ENCODE peak calls at places on chromosomes 7 and 10, in five cellular contexts. U, F, C, K and W are unnamed samples.

GRCh38 chr10:71840177-71840711 is 10.8 kb downstream of the PSAP start:
- DNase-seq in U (peak; percentile 83), K (no peak), F (peak; percentile 89), C (peak; percentile 58), W (peak; percentile 95)

GRCh38 chr10:13920031-13920430 is 333.3 kb downstream of the PRPF18 start:
- DNase-seq in C (no peak), U (no peak), K (no peak), F (no peak), W (no peak)

GRCh38 chr10:95392711-95393164 is 101.9 kb upstream of the PDLIM1 start:
- DNase-seq in K (no peak), C (no peak), F (no peak), U (no peak), W (no peak)

GRCh38 chr7:82347808-82348207 is 95.8 kb downstream of the CACNA2D1 start:
- DNase-seq in F (no peak), U (no peak), K (no peak), C (no peak), W (no peak)

GRCh38 chr7:50512384-50512783 is 52.8 kb downstream of the DDC start:
- DNase-seq in K (no peak), C (no peak), F (no peak), U (no peak), W (no peak)

GRCh38 chr7:143362126-143362961 is at the start of gene FAM131B:
- DNase-seq in U (no peak), K (no peak), C (no peak), F (no peak), W (peak; percentile 57)

GRCh38 chr10:132669208-132669861 is 116.6 kb downstream of the NKX6-2 start:
- DNase-seq in U (peak; percentile 64), K (no peak), F (no peak), C (no peak), W (no peak)

GRCh38 chr7:138999414-138999813 is 18.2 kb upstream of the KIAA1549 start:
- DNase-seq in F (no peak), K (no peak), C (no peak), U (no peak), W (no peak)

GRCh38 chr7:6496842-6497636 is 49.3 kb upstream of the DAGLB start:
- DNase-seq in C (no peak), F (no peak), K (no peak), U (no peak), W (no peak)

GRCh38 chr7:18087687-18088078 is 60.0 kb upstream of the PRPS1L1 start:
- DNase-seq in C (no peak), K (no peak), F (no peak), U (no peak), W (peak; percentile 29)

GRCh38 chr7:29248713-29249382 is 54.3 kb downstream of the CHN2 start:
- DNase-seq in F (no peak), K (no peak), C (no peak), U (no peak), W (no peak)

GRCh38 chr10:4215485-4215884 is 430.5 kb upstream of the KLF6 start:
- DNase-seq in C (no peak), U (no peak), F (no peak), K (no peak), W (no peak)

GRCh38 chr7:100553032-100553431 is 14.0 kb downstream of the AGFG2 start:
- DNase-seq in K (no peak), F (no peak), C (no peak), U (no peak), W (no peak)

GRCh38 chr7:151091431-151091830 is 5.2 kb downstream of the AGAP3 start:
- DNase-seq in F (no peak), C (no peak), U (no peak), K (no peak), W (no peak)

GRCh38 chr10:66983482-66983818 is 57.6 kb downstream of the LRRTM3 start:
- DNase-seq in U (no peak), C (no peak), F (no peak), K (no peak), W (no peak)

GRCh38 chr7:113087278-113087998 is 811 bp upstream of the GPR85 start:
- DNase-seq in F (peak; percentile 79), U (no peak), C (no peak), K (no peak), W (no peak)

GRCh38 chr7:101950450-101951119 is 133.2 kb downstream of the CUX1 start:
- DNase-seq in K (no peak), U (no peak), C (no peak), F (no peak), W (no peak)
- TF ChIP-seq CTCF in K (no peak), U (peak; percentile 24), C (no peak), F (peak; percentile 36), W (no peak)

DNA sequence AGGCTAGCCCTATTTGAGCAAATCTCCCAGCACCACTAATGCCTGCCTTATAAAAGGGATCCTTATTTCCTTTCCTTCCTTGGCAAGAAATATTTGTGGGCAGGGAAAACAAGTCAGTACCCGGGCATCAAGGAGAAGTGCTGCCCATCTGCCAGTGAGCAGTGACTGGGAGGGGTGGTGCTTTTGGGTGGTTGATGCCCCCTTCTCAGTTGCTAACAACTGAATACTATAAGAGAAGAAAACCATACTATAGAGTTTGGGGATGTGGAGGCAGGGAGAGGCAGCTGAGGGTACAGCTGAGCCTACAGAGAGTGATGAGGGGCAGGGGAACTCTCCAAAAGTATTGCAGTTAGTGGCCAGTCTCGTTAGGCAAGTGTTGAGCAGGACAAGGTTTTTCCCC is 39.3 kb downstream of the OGDH start:
- DNase-seq in C (no peak), U (no peak), K (no peak), F (no peak), W (no peak)
- TF ChIP-seq CTCF in C (no peak), U (no peak), K (no peak), F (no peak), W (no peak)

GRCh38 chr7:55545496-55545895 is 26.8 kb downstream of the VOPP1 start:
- DNase-seq in K (no peak), F (no peak), U (no peak), C (no peak), W (no peak)
- TF ChIP-seq CTCF in K (no peak), F (no peak), U (no peak), C (no peak), W (no peak)

DNA sequence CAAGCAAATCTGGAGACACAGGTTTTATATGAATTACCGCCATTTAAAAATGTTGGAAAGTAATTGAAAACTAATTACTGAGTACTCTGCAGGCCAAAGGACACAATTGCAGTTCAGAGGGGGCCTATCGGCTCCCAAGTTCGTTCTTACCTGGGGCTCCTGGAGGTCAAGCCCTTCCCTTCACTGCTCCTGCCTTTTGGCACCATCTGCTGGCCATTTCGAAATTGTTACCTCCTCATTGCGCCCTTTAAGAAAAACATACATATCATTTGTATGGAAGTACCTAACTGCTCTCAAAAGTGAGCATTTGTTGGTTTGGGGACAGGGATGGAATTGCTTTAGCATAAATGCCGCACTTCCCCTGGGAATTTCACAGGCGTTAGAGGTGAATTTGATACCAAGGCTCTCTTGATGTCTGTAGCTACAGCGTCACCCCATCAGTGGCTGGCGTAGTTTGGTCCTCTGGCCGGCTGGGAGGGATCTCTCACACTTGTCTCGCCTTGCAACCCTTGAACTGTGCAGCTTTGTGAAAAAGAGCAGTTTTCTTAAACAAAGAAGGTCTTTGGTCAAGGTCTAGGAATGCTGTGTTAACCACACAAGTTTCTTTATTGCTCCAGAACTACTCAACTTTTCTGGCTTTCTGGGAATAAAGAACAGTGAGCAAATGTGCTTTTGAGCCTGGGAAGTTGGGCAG is 219.9 kb downstream of the ARHGAP21 start:
- DNase-seq in U (no peak), K (no peak), C (no peak), F (no peak), W (peak; percentile 48)
- TF ChIP-seq CTCF in U (peak; percentile 85), K (peak; percentile 54), C (peak; percentile 73), F (peak; percentile 67), W (peak; percentile 70)

DNA sequence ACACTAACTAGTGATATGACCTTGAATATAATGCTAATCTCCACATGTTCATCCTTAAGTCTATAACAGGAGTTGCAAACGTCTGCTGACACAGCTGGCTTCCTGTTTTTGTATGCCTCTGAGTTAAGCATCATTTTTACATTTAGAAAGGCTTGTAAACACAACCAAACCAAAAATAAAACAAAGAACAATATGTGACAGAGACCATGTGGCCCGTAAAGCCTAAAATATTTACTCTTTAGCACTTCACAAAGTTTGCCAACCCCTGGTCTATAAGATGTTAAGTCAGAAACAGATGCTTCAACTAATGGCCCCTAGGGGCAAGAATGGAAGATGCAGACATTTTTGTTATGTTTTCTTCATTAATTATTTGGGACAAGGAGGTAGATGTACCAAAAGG is 109.3 kb downstream of the CPEB3 start:
- DNase-seq in K (no peak), F (no peak), C (no peak), U (no peak), W (no peak)
- TF ChIP-seq CTCF in K (no peak), F (peak; percentile 38), C (peak; percentile 31), U (peak; percentile 29), W (no peak)

GRCh38 chr7:130273863-130274262 is 7.2 kb downstream of the CPA2 start:
- DNase-seq in F (no peak), K (no peak), U (no peak), C (no peak), W (peak; percentile 32)
- TF ChIP-seq CTCF in F (no peak), K (no peak), U (no peak), C (no peak), W (no peak)

DNA sequence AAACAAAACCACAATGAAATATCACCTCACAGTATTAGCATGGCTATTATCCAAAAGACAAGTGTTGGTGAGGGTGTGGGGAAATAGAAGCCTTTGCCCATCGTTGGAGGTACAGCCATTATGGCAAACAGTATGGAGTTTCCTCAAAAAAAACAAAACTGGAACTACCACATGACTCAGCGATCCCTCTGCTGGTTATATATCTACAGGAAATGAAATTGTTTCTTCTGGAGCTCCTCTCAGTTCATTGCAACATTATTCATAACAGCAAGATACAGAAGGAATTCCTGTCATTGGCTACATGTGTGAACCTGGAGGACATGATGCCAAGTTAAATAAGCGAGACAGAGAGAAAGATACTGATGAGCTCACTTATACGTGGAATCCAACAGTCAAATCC is 2.4 kb upstream of the UBE3C start:
- DNase-seq in C (no peak), U (no peak), K (no peak), F (peak; percentile 21), W (no peak)
- TF ChIP-seq CTCF in C (no peak), U (peak; percentile 43), K (no peak), F (peak; percentile 45), W (peak; percentile 10)

GRCh38 chr7:155699180-155699579 is 54.7 kb downstream of the RBM33 start:
- DNase-seq in C (no peak), U (no peak), F (no peak), K (no peak), W (no peak)

GRCh38 chr7:155702616-155703015 is 58.2 kb downstream of the RBM33 start:
- DNase-seq in U (no peak), K (no peak), C (no peak), F (no peak), W (no peak)

GRCh38 chr7:155698633-155699032 is 54.2 kb downstream of the RBM33 start:
- DNase-seq in C (no peak), U (no peak), F (no peak), K (no peak), W (no peak)

GRCh38 chr7:155700847-155701246 is 56.4 kb downstream of the RBM33 start:
- DNase-seq in C (no peak), K (no peak), U (no peak), F (no peak), W (no peak)

DNA sequence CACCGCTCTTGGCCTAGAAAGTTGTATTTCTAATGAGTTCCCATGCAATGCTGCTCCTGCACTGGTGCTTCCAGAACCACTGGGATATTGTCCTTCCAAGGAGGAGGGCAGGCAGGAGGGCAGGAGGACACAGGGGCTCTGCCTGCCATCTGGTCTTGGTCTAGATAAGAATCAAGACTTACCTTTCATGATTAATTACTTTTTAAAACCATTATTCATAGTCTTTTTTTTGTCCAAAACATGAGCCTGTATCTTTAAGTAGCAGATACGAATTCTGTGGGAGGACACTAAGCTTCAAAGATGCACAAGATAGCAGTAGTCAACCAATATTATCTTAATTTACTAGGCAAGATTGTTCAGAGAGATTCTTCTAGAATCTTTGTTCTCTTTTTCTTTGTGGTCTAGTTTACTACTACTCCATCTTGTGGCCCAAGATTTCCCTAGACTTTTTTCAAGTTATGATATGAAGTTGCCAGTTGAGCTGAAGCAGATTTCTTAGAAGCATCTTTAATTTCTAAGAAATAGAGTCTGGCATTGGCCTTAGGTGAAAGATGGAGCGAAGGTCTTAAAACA is 57.6 kb downstream of the RBM33 start:
- DNase-seq in C (no peak), F (no peak), U (no peak), K (no peak), W (no peak)
- TF ChIP-seq CTCF in C (no peak), F (peak; percentile 17), U (peak; percentile 8), K (no peak), W (no peak)